ENCODE peak calls at places on chromosomes 7 and 10, in five cellular contexts. A is endothelial cell of umbilical vein, B is mesendoderm, G is HCT116, F is PC-3. W is an unnamed sample.

GRCh38 chr10:45199380-45199740 is 116.0 kb downstream of the OR13A1 start:
- DNase-seq in A (no peak), B (no peak), G (no peak), F (no peak), W (no peak)

GRCh38 chr7:153847828-153848227 is 204.4 kb upstream of the DPP6 start:
- DNase-seq in A (no peak), B (no peak), G (no peak), F (no peak), W (no peak)

GRCh38 chr7:156618791-156619367 is 21.7 kb upstream of the RNF32 start:
- DNase-seq in A (no peak), B (no peak), G (no peak), F (no peak), W (no peak)

GRCh38 chr7:106957766-106958165 is 86.7 kb upstream of the PRKAR2B start:
- DNase-seq in A (no peak), B (peak; percentile 82), G (no peak), F (peak; percentile 27), W (no peak)

GRCh38 chr10:78783753-78784152 is 285.0 kb upstream of the ZMIZ1 start:
- DNase-seq in A (no peak), B (no peak), G (no peak), F (no peak), W (no peak)

GRCh38 chr7:156963472-156963871 is 14.0 kb downstream of the NOM1 start:
- DNase-seq in A (no peak), B (no peak), G (no peak), F (no peak), W (no peak)

GRCh38 chr7:151780626-151781025 is 96.3 kb downstream of the PRKAG2 start:
- DNase-seq in A (peak; percentile 65), B (no peak), G (no peak), F (no peak), W (no peak)

GRCh38 chr10:58424176-58424575 is 39.0 kb downstream of the TFAM start:
- DNase-seq in A (no peak), B (no peak), G (no peak), F (peak; percentile 29), W (no peak)

GRCh38 chr7:13312327-13312726 is 624.9 kb downstream of the ARL4A start:
- DNase-seq in A (no peak), B (peak; percentile 71), G (peak; percentile 6), F (peak; percentile 34), W (no peak)

GRCh38 chr10:80168679-80169380 is 36.3 kb downstream of the PLAC9 start:
- DNase-seq in A (no peak), B (peak; percentile 46), G (no peak), F (peak; percentile 58), W (no peak)

GRCh38 chr7:8197994-8198698 is 63.8 kb downstream of the ICA1 start:
- DNase-seq in A (no peak), B (no peak), G (no peak), F (no peak), W (no peak)

DNA sequence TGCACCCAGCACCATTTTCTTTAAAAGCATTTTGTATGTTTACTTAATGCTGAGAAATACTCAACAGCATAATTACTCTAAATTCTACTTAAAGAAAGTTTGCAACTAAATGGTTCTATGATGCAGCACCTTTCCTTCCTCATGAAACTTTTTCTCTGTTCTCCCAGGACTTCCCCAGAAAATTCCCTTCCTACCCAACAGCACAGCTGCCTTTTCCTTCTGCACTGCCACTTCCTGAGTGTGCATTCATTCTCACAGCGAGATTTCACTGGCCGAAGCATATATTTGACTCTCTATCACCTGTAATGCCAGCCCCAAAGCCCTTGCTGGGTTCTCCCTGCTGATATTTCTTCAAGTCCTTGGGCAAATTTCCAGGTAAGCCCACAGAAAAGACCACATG is 41.5 kb upstream of the DGKI start:
- DNase-seq in A (no peak), B (no peak), G (no peak), F (no peak), W (no peak)
- H3K36me3 ChIP-seq in A (peaks cover 23% of the 10 kb centered on the region), B (peaks cover 6% of the 10 kb centered on the region), G (no peaks in the 10 kb centered on the region), F (no peaks in the 10 kb centered on the region), W (peaks cover 22% of the 10 kb centered on the region)

GRCh38 chr10:103795634-103796265 is 59.6 kb downstream of the SH3PXD2A start:
- DNase-seq in A (no peak), B (no peak), G (no peak), F (no peak), W (no peak)
- H3K4me3 ChIP-seq in A (no peak overlapping the region), B (no peak overlapping the region), G (no peak overlapping the region), F (no peak overlapping the region), W (no peak overlapping the region)

DNA sequence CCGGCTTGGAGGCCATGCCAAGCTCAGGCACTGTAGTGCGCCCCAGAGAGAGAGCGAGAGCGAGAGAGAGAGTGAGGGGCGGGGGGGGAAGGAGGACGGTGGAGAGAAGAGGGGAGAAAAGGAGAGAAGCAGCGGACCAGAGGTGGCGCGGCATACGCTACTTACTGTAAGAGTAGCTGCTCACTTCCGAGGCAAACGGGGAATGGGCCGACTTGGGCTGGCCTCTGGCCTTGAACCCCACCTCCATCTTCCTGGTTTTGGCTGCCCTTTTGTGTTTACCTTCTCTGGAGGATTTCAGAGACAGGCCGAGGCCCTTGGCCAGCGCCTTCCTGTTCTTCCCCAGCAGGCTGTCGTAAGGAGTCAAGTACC is 66.9 kb downstream of the TNRC18 start:
- DNase-seq in A (no peak), B (no peak), G (no peak), F (no peak), W (no peak)
- H3K36me3 ChIP-seq in A (peaks cover 42% of the 10 kb centered on the region), B (peaks cover 6% of the 10 kb centered on the region), G (peaks cover 32% of the 10 kb centered on the region), F (peaks cover 8% of the 10 kb centered on the region), W (peaks cover 75% of the 10 kb centered on the region)

GRCh38 chr10:129881641-129882040 is 82.4 kb downstream of the EBF3 start:
- DNase-seq in A (no peak), B (no peak), G (no peak), F (no peak), W (no peak)
- H3K4me3 ChIP-seq in A (no peak overlapping the region), B (no peak overlapping the region), G (no peak overlapping the region), F (no peak overlapping the region), W (no peak overlapping the region)

GRCh38 chr7:149559711-149560110 is 62.1 kb upstream of the ZNF746 start:
- DNase-seq in A (no peak), B (no peak), G (no peak), F (peak; percentile 28), W (no peak)
- H3K36me3 ChIP-seq in A (peaks cover 15% of the 10 kb centered on the region), B (peaks cover 2% of the 10 kb centered on the region), G (no peaks in the 10 kb centered on the region), F (no peaks in the 10 kb centered on the region), W (peaks cover 17% of the 10 kb centered on the region)

W was measured in effector memory CD4-positive, alpha-beta T cell.